ENCODE peak calls at places on chromosomes 1 and 21, in six cellular contexts. S is A673, J is endodermal cell, K is aorta, B is body of pancreas, U is neuronal stem cell. T is an unnamed sample.

GRCh38 chr1:180571832-180572636 is 13.3 kb downstream of the OVAAL start:
- DNase-seq in S (no peak), J (no peak), K (no peak), B (no peak), U (no peak), T (no peak)

GRCh38 chr1:33346921-33347649 is 26.2 kb upstream of the A3GALT2 start:
- DNase-seq in S (peak; percentile 87), J (no peak), K (no peak), B (peak; percentile 61), U (no peak), T (no peak)

GRCh38 chr21:44761747-44762208 is 39.8 kb downstream of the UBE2G2 start:
- DNase-seq in S (no peak), J (no peak), K (no peak), B (no peak), U (no peak), T (no peak)

GRCh38 chr1:7218210-7218832 is 433.1 kb downstream of the CAMTA1 start:
- DNase-seq in S (peak; percentile 67), J (peak; percentile 88), K (no peak), B (peak; percentile 66), U (peak; percentile 46), T (peak; percentile 45)

GRCh38 chr1:180482425-180483275 is 19.7 kb downstream of the ACBD6 start:
- DNase-seq in S (peak; percentile 71), J (no peak), K (no peak), B (no peak), U (peak; percentile 44), T (no peak)

GRCh38 chr21:45074818-45075605 is 632 bp downstream of the ADARB1 start:
- DNase-seq in S (peak; percentile 45), J (peak; percentile 83), K (peak; percentile 80), B (peak; percentile 29), U (peak; percentile 39), T (peak; percentile 68)

GRCh38 chr1:89104147-89104546 is 21.8 kb downstream of the GBP2 start:
- DNase-seq in S (no peak), J (no peak), K (no peak), B (no peak), U (no peak), T (no peak)

GRCh38 chr21:31180256-31181088 is 142.2 kb upstream of the KRTAP19-8 start:
- DNase-seq in S (peak; percentile 64), J (no peak), K (no peak), B (no peak), U (no peak), T (peak; percentile 45)

GRCh38 chr1:68319907-68320306 is 87.6 kb upstream of the WLS start:
- DNase-seq in S (no peak), J (peak; percentile 48), K (no peak), B (no peak), U (no peak), T (no peak)
- H3K4me3 ChIP-seq in S (no peak overlapping the region), J (no peak overlapping the region), K (no peak overlapping the region), B (no peak overlapping the region), U (no peak overlapping the region), T (no peak overlapping the region)

GRCh38 chr1:248229360-248229908 is 1.8 kb upstream of the OR2M4 start:
- DNase-seq in S (no peak), J (no peak), K (no peak), B (no peak), U (no peak), T (no peak)
- H3K9me3 ChIP-seq in S (peaks cover 28% of the 10 kb centered on the region), J (peaks cover 84% of the 10 kb centered on the region), K (no peaks in the 10 kb centered on the region), B (no peaks in the 10 kb centered on the region), U (peaks cover 14% of the 10 kb centered on the region), T (no peaks in the 10 kb centered on the region)

GRCh38 chr1:216531308-216532239 is 108.3 kb upstream of the USH2A start:
- DNase-seq in S (no peak), J (no peak), K (no peak), B (peak; percentile 37), U (no peak), T (peak; percentile 71)

GRCh38 chr1:216533786-216534185 is 110.5 kb upstream of the USH2A start:
- DNase-seq in S (no peak), J (no peak), K (no peak), B (no peak), U (no peak), T (peak; percentile 78)

GRCh38 chr1:216535751-216536150 is 112.5 kb upstream of the USH2A start:
- DNase-seq in S (no peak), J (no peak), K (no peak), B (no peak), U (no peak), T (no peak)

GRCh38 chr1:216535059-216535458 is 111.8 kb upstream of the USH2A start:
- DNase-seq in S (no peak), J (no peak), K (no peak), B (no peak), U (no peak), T (no peak)

GRCh38 chr1:216532399-216532798 is 109.2 kb upstream of the USH2A start:
- DNase-seq in S (no peak), J (no peak), K (no peak), B (no peak), U (no peak), T (no peak)
- H3K4me3 ChIP-seq in S (no peak overlapping the region), J (no peak overlapping the region), K (no peak overlapping the region), B (no peak overlapping the region), U (no peak overlapping the region), T (peak overlapping the region; percentile 47)

GRCh38 chr1:29565490-29565889 is 329.2 kb downstream of the PTPRU start:
- DNase-seq in S (no peak), J (no peak), K (no peak), B (no peak), U (no peak), T (no peak)

GRCh38 chr1:29563092-29563491 is 326.8 kb downstream of the PTPRU start:
- DNase-seq in S (peak; percentile 14), J (no peak), K (no peak), B (no peak), U (no peak), T (no peak)

GRCh38 chr1:29559055-29559454 is 322.7 kb downstream of the PTPRU start:
- DNase-seq in S (no peak), J (no peak), K (no peak), B (no peak), U (no peak), T (no peak)

GRCh38 chr1:29567257-29567656 is 330.9 kb downstream of the PTPRU start:
- DNase-seq in S (no peak), J (no peak), K (no peak), B (no peak), U (no peak), T (no peak)

GRCh38 chr1:29563571-29563970 is 327.2 kb downstream of the PTPRU start:
- DNase-seq in S (peak; percentile 35), J (no peak), K (no peak), B (no peak), U (no peak), T (no peak)
- H3K9me3 ChIP-seq in S (peaks cover 30% of the 10 kb centered on the region), J (peaks cover 46% of the 10 kb centered on the region), K (peaks cover 17% of the 10 kb centered on the region), B (no peaks in the 10 kb centered on the region), U (peaks cover 10% of the 10 kb centered on the region), T (no peaks in the 10 kb centered on the region)

GRCh38 chr1:41363632-41364320 is 2.5 kb downstream of the FOXO6 start:
- DNase-seq in S (no peak), J (no peak), K (no peak), B (no peak), U (no peak), T (no peak)
- H3K4me3 ChIP-seq in S (peak overlapping the region; percentile 77), J (no peak overlapping the region), K (no peak overlapping the region), B (no peak overlapping the region), U (no peak overlapping the region), T (no peak overlapping the region)

GRCh38 chr1:2933431-2934172 is 87.7 kb upstream of the ACTRT2 start:
- DNase-seq in S (no peak), J (no peak), K (peak; percentile 61), B (no peak), U (no peak), T (no peak)

GRCh38 chr1:2934642-2935081 is 86.6 kb upstream of the ACTRT2 start:
- DNase-seq in S (no peak), J (no peak), K (no peak), B (no peak), U (no peak), T (no peak)

GRCh38 chr1:2932671-2933350 is 88.5 kb upstream of the ACTRT2 start:
- DNase-seq in S (no peak), J (no peak), K (peak; percentile 71), B (no peak), U (no peak), T (no peak)

GRCh38 chr1:2935184-2935583 is 86.1 kb upstream of the ACTRT2 start:
- DNase-seq in S (no peak), J (no peak), K (peak; percentile 48), B (no peak), U (no peak), T (no peak)

DNA sequence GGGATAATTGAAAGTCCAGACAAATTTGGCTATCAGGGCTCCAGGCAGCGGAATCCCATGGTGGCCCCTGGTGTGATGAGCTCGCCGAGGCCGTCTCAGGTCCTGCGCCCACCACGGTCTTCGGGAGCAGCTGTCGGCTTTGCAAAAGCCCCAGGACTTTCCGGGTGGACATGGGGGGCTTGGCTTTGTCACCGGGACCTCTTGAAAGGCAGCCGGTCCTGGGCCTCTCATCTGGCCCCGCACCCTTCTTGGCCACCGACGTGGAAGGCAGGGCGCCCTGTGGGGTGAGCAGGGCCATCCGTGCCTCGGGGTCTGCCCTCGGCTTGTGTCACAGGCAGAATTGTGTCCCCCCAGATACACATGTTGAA is 87.1 kb upstream of the ACTRT2 start:
- DNase-seq in S (no peak), J (no peak), K (peak; percentile 61), B (no peak), U (no peak), T (no peak)
- H3K9me3 ChIP-seq in S (no peaks in the 10 kb centered on the region), J (peaks cover 41% of the 10 kb centered on the region), K (no peaks in the 10 kb centered on the region), B (no peaks in the 10 kb centered on the region), U (peaks cover 9% of the 10 kb centered on the region), T (no peaks in the 10 kb centered on the region)

GRCh38 chr1:119853155-119853554 is 41.9 kb upstream of the REG4 start:
- DNase-seq in S (no peak), J (no peak), K (no peak), B (no peak), U (no peak), T (no peak)
- H3K4me3 ChIP-seq in S (no peak overlapping the region), J (no peak overlapping the region), K (no peak overlapping the region), B (no peak overlapping the region), U (no peak overlapping the region), T (no peak overlapping the region)

GRCh38 chr1:69203166-69203565 is 364.6 kb upstream of the LRRC7 start:
- DNase-seq in S (no peak), J (no peak), K (no peak), B (no peak), U (no peak), T (no peak)
- H3K9me3 ChIP-seq in S (no peaks in the 10 kb centered on the region), J (peaks cover 23% of the 10 kb centered on the region), K (no peaks in the 10 kb centered on the region), B (no peaks in the 10 kb centered on the region), U (no peaks in the 10 kb centered on the region), T (no peaks in the 10 kb centered on the region)